ENCODE peak calls at places on chromosome 2, in ten cellular contexts. P is ovary, B is GM23338, G is tibial nerve, L is epithelial cell of proximal tubule, A is cardiac fibroblast, R is WTC11, F is right atrium auricular region, C is tibial artery, O is A549. N is an unnamed sample.
A peak's percentile ranks its signal among the peaks of the same experiment; 100 is the strongest.

GRCh38 chr2:25251461-25252273 is 83.3 kb upstream of the POMC start:
- DNase-seq in P (peak; percentile 77), B (peak; percentile 61), G (no peak), L (no peak), A (peak; percentile 23), R (peak; percentile 57), F (no peak), C (no peak), O (peak; percentile 67), N (no peak)

GRCh38 chr2:204706939-204707338 is 161.7 kb downstream of the PARD3B start:
- DNase-seq in P (no peak), B (no peak), G (no peak), L (no peak), A (peak; percentile 11), R (no peak), F (no peak), C (no peak), O (no peak), N (peak; percentile 26)

GRCh38 chr2:95310651-95311050 is 13.5 kb downstream of the KCNIP3 start:
- DNase-seq in P (no peak), B (no peak), G (no peak), L (no peak), A (no peak), R (no peak), F (no peak), C (no peak), O (no peak), N (no peak)

GRCh38 chr2:153871231-153872221 is at the start of gene GALNT13:
- DNase-seq in P (no peak), B (peak; percentile 79), G (no peak), L (no peak), A (no peak), R (peak; percentile 90), F (no peak), C (peak; percentile 76), O (peak; percentile 47), N (peak; percentile 36)

GRCh38 chr2:150486539-150487484 is 655 bp downstream of the RND3 start:
- DNase-seq in P (peak; percentile 51), B (peak; percentile 30), G (peak; percentile 48), L (no peak), A (peak; percentile 62), R (peak; percentile 22), F (peak; percentile 67), C (peak; percentile 75), O (no peak), N (no peak)

GRCh38 chr2:197217561-197217960 is 93.0 kb downstream of the ANKRD44 start:
- DNase-seq in P (no peak), B (no peak), G (no peak), L (no peak), A (no peak), R (no peak), F (no peak), C (no peak), O (no peak), N (no peak)

GRCh38 chr2:120675460-120676130 is 60.1 kb upstream of the GLI2 start:
- DNase-seq in P (peak; percentile 66), B (peak; percentile 83), G (peak; percentile 59), L (no peak), A (peak; percentile 75), R (peak; percentile 84), F (peak; percentile 69), C (no peak), O (peak; percentile 75), N (no peak)

GRCh38 chr2:240299710-240300068 is 135.8 kb upstream of the GPC1 start:
- DNase-seq in P (no peak), B (no peak), G (no peak), L (no peak), A (no peak), R (no peak), F (peak; percentile 53), C (no peak), O (no peak), N (no peak)

GRCh38 chr2:71703981-71704545 is 250.7 kb downstream of the DYSF start:
- DNase-seq in P (no peak), B (no peak), G (no peak), L (no peak), A (no peak), R (no peak), F (no peak), C (peak; percentile 40), O (no peak), N (no peak)

GRCh38 chr2:240394549-240394948 is 40.9 kb upstream of the GPC1 start:
- DNase-seq in P (no peak), B (no peak), G (no peak), L (no peak), A (no peak), R (peak; percentile 5), F (no peak), C (peak; percentile 53), O (no peak), N (no peak)

GRCh38 chr2:96819101-96819875 is 3.2 kb downstream of the CNNM3 start:
- DNase-seq in P (no peak), B (no peak), G (no peak), L (no peak), A (no peak), R (no peak), F (no peak), C (no peak), O (no peak), N (no peak)

GRCh38 chr2:207896525-207897295 is 127.0 kb upstream of the FZD5 start:
- DNase-seq in P (no peak), B (peak; percentile 83), G (no peak), L (no peak), A (no peak), R (peak; percentile 68), F (no peak), C (no peak), O (peak; percentile 43), N (no peak)

GRCh38 chr2:98234763-98235162 is 111.5 kb upstream of the CNGA3 start:
- DNase-seq in P (no peak), B (no peak), G (no peak), L (no peak), A (no peak), R (no peak), F (no peak), C (no peak), O (no peak), N (no peak)

GRCh38 chr2:9247786-9248185 is 41.2 kb downstream of the ASAP2 start:
- DNase-seq in P (no peak), B (no peak), G (no peak), L (no peak), A (no peak), R (no peak), F (no peak), C (no peak), O (no peak), N (no peak)

GRCh38 chr2:195782156-195782555 is 125.1 kb downstream of the SLC39A10 start:
- DNase-seq in P (no peak), B (no peak), G (no peak), L (no peak), A (peak; percentile 14), R (no peak), F (no peak), C (no peak), O (no peak), N (no peak)

GRCh38 chr2:12811916-12812315 is 95.2 kb downstream of the TRIB2 start:
- DNase-seq in P (no peak), B (no peak), G (no peak), L (no peak), A (no peak), R (no peak), F (no peak), C (no peak), O (no peak), N (no peak)

GRCh38 chr2:50401772-50402653 is 629.9 kb downstream of the NRXN1 start:
- DNase-seq in P (no peak), B (peak; percentile 87), G (peak; percentile 44), L (peak; percentile 4), A (peak; percentile 74), R (peak; percentile 79), F (no peak), C (no peak), O (peak; percentile 8), N (peak; percentile 64)

GRCh38 chr2:29747786-29748470 is 173.5 kb downstream of the ALK start:
- DNase-seq in P (no peak), B (no peak), G (no peak), L (peak; percentile 90), A (peak; percentile 98), R (no peak), F (no peak), C (no peak), O (peak; percentile 77), N (peak; percentile 64)

GRCh38 chr2:59761966-59762365 is 791.5 kb downstream of the BCL11A start:
- DNase-seq in P (no peak), B (no peak), G (no peak), L (no peak), A (no peak), R (no peak), F (no peak), C (no peak), O (no peak), N (no peak)

GRCh38 chr2:112690853-112691390 is 29.9 kb upstream of the NT5DC4 start:
- DNase-seq in P (no peak), B (peak; percentile 70), G (peak; percentile 46), L (peak; percentile 59), A (peak; percentile 79), R (peak; percentile 60), F (peak; percentile 78), C (peak; percentile 79), O (peak; percentile 48), N (no peak)
- TF ChIP-seq CTCF in P (no peak), B (peak; percentile 70), G (peak; percentile 23), L (peak; percentile 67), A (peak; percentile 46), R (peak; percentile 31), F (peak; percentile 73), C (peak; percentile 75), O (peak; percentile 53), N (peak; percentile 57)

GRCh38 chr2:51510298-51510697 is 478.4 kb upstream of the NRXN1 start:
- DNase-seq in P (no peak), B (no peak), G (no peak), L (no peak), A (no peak), R (no peak), F (no peak), C (no peak), O (no peak), N (no peak)

GRCh38 chr2:51511002-51511401 is 479.1 kb upstream of the NRXN1 start:
- DNase-seq in P (no peak), B (no peak), G (no peak), L (no peak), A (no peak), R (no peak), F (no peak), C (no peak), O (no peak), N (no peak)

GRCh38 chr2:51505533-51505932 is 473.6 kb upstream of the NRXN1 start:
- DNase-seq in P (no peak), B (peak; percentile 46), G (no peak), L (no peak), A (no peak), R (peak; percentile 21), F (no peak), C (no peak), O (no peak), N (no peak)
- TF ChIP-seq CTCF in P (no peak), B (peak; percentile 66), G (no peak), L (peak; percentile 19), A (no peak), R (peak; percentile 18), F (no peak), C (no peak), O (no peak), N (no peak)

GRCh38 chr2:235098273-235098672 is 146.5 kb downstream of the SH3BP4 start:
- DNase-seq in P (no peak), B (peak; percentile 17), G (no peak), L (no peak), A (no peak), R (no peak), F (no peak), C (no peak), O (peak; percentile 41), N (no peak)
- TF ChIP-seq CTCF in P (no peak), B (no peak), G (no peak), L (peak; percentile 18), A (no peak), R (no peak), F (no peak), C (no peak), O (peak; percentile 21), N (no peak)

GRCh38 chr2:119517433-119517832 is 6.8 kb downstream of the SCTR start:
- DNase-seq in P (no peak), B (peak; percentile 86), G (peak; percentile 20), L (no peak), A (peak; percentile 61), R (peak; percentile 82), F (no peak), C (no peak), O (peak; percentile 61), N (no peak)
- TF ChIP-seq CTCF in P (no peak), B (peak; percentile 88), G (no peak), L (peak; percentile 94), A (peak; percentile 86), R (peak; percentile 78), F (peak; percentile 67), C (peak; percentile 29), O (peak; percentile 35), N (peak; percentile 67)